ENCODE peak calls at places on chromosomes 6 and 20, in ten cellular contexts. T is hepatocyte, W is astrocyte, B is fibroblast of lung, H is SK-N-SH, J is neural progenitor cell, L is H9, R is IMR-90, A is GM23248, Z is mesenchymal stem cell. Q is an unnamed sample.

GRCh38 chr6:95601133-95601532 is 23.8 kb downstream of the MANEA start:
- DNase-seq in B (no peak), L (no peak), J (no peak), T (no peak), A (no peak), R (peak; percentile 81), H (peak; percentile 11), Z (peak; percentile 86), W (no peak), Q (no peak)

GRCh38 chr6:166667886-166668620 is 41.0 kb upstream of the RPS6KA2 start:
- DNase-seq in Z (no peak), A (peak; percentile 61), H (no peak), B (no peak), W (no peak), L (no peak), R (no peak), T (no peak), J (no peak), Q (no peak)

GRCh38 chr20:22805219-22805618 is 220.8 kb upstream of the FOXA2 start:
- DNase-seq in R (peak; percentile 74), Z (peak; percentile 88), J (no peak), L (peak; percentile 40), B (peak; percentile 84), T (peak; percentile 80), A (peak; percentile 78), W (peak; percentile 82), H (no peak), Q (peak; percentile 40)

GRCh38 chr6:148085651-148086321 is 256.9 kb upstream of the SASH1 start:
- DNase-seq in T (no peak), W (no peak), B (peak; percentile 2), L (no peak), H (no peak), Z (peak; percentile 9), R (peak; percentile 19), A (no peak), J (no peak), Q (no peak)

GRCh38 chr6:79635179-79635578 is 4.0 kb downstream of the SH3BGRL2 start:
- DNase-seq in R (peak; percentile 65), Z (no peak), L (no peak), J (no peak), A (peak; percentile 13), W (peak; percentile 65), T (no peak), H (no peak), B (peak; percentile 76), Q (peak; percentile 45)

GRCh38 chr6:37308084-37308817 is 45.5 kb upstream of the RNF8 start:
- DNase-seq in J (no peak), Z (peak; percentile 71), R (peak; percentile 76), B (peak; percentile 78), W (peak; percentile 73), L (no peak), T (peak; percentile 52), H (no peak), A (peak; percentile 55), Q (no peak)

GRCh38 chr20:47708953-47709833 is 76.1 kb downstream of the SULF2 start:
- DNase-seq in T (no peak), J (no peak), B (no peak), A (no peak), W (no peak), Z (no peak), L (no peak), R (no peak), H (peak; percentile 69), Q (no peak)

GRCh38 chr6:161064915-161065314 is 73.3 kb downstream of the MAP3K4 start:
- DNase-seq in Z (no peak), W (no peak), J (no peak), H (no peak), L (no peak), T (no peak), A (no peak), R (no peak), B (no peak), Q (no peak)

GRCh38 chr6:75751443-75751842 is 2.4 kb downstream of the MYO6 start:
- DNase-seq in Z (peak; percentile 91), J (no peak), W (no peak), B (peak; percentile 25), T (no peak), L (no peak), H (no peak), A (peak; percentile 28), R (peak; percentile 74), Q (no peak)

GRCh38 chr20:37315293-37316110 is 26.0 kb downstream of the MANBAL start:
- DNase-seq in B (peak; percentile 86), J (no peak), L (no peak), A (peak; percentile 81), Z (peak; percentile 91), R (peak; percentile 92), W (peak; percentile 84), T (no peak), H (peak; percentile 81), Q (no peak)

GRCh38 chr6:13362432-13362831 is 34.1 kb upstream of the TBC1D7 start:
- DNase-seq in L (no peak), W (peak; percentile 96), Z (peak; percentile 3), B (peak; percentile 96), A (no peak), H (no peak), R (peak; percentile 92), T (no peak), J (no peak), Q (no peak)

GRCh38 chr20:57400821-57401564 is 9.8 kb downstream of the RBM38 start:
- DNase-seq in J (no peak), Z (no peak), W (no peak), L (no peak), B (no peak), A (no peak), H (no peak), R (no peak), T (no peak), Q (no peak)

GRCh38 chr20:3889489-3890409 is 562 bp downstream of the PANK2 start:
- DNase-seq in A (peak; percentile 48), W (no peak), J (no peak), L (no peak), H (peak; percentile 81), B (peak; percentile 23), Z (peak; percentile 37), T (peak; percentile 46), R (no peak), Q (no peak)

GRCh38 chr20:20712474-20713243 is at the start of gene RALGAPA2:
- DNase-seq in T (peak; percentile 98), A (peak; percentile 99), H (peak; percentile 98), Z (peak; percentile 99), J (peak; percentile 99), B (peak; percentile 98), W (peak; percentile 98), L (peak; percentile 98), R (peak; percentile 98), Q (peak; percentile 81)

GRCh38 chr20:20710847-20711315 is 1.6 kb downstream of the RALGAPA2 start:
- DNase-seq in Z (no peak), H (no peak), J (no peak), L (no peak), A (no peak), B (no peak), R (no peak), T (peak; percentile 72), W (no peak), Q (no peak)

GRCh38 chr20:20713244-20713765 is 861 bp upstream of the RALGAPA2 start:
- DNase-seq in Z (no peak), B (no peak), L (no peak), H (peak; percentile 15), A (peak; percentile 7), W (no peak), T (no peak), J (no peak), R (no peak), Q (no peak)

GRCh38 chr20:20711413-20711812 is 1.0 kb downstream of the RALGAPA2 start:
- DNase-seq in T (peak; percentile 42), H (no peak), Z (no peak), L (no peak), R (no peak), A (no peak), J (no peak), W (no peak), B (no peak), Q (no peak)

GRCh38 chr20:20712004-20712473 is 405 bp downstream of the RALGAPA2 start:
- DNase-seq in B (no peak), L (no peak), H (no peak), J (peak; percentile 50), Z (no peak), A (peak; percentile 34), W (no peak), R (no peak), T (peak; percentile 57), Q (no peak)
- H2AFZ ChIP-seq in B (peak overlapping the region; percentile 67), L (no peak overlapping the region), H (peak overlapping the region; percentile 94), J (peak overlapping the region; percentile 93), Z (peak overlapping the region; percentile 98), A (peak overlapping the region; percentile 99), W (peak overlapping the region; percentile 98), R (peak overlapping the region; percentile 99), T (peak overlapping the region; percentile 83), Q (peak overlapping the region; percentile 87)

GRCh38 chr6:83593395-83593785 is 81.1 kb downstream of the PRSS35 start:
- DNase-seq in W (no peak), H (no peak), L (no peak), R (no peak), B (no peak), T (no peak), A (no peak), Z (no peak), J (no peak), Q (no peak)
- H2AFZ ChIP-seq in W (no peak overlapping the region), H (no peak overlapping the region), L (no peak overlapping the region), R (peak overlapping the region; percentile 23), B (no peak overlapping the region), T (no peak overlapping the region), A (no peak overlapping the region), Z (no peak overlapping the region), J (no peak overlapping the region), Q (no peak overlapping the region)

GRCh38 chr20:297925-298754 is 770 bp downstream of the ZCCHC3 start:
- DNase-seq in H (peak; percentile 65), R (peak; percentile 71), J (peak; percentile 57), B (peak; percentile 75), W (peak; percentile 59), A (peak; percentile 88), T (peak; percentile 64), L (no peak), Z (peak; percentile 66), Q (no peak)

GRCh38 chr20:300345-300744 is 3.0 kb downstream of the ZCCHC3 start:
- DNase-seq in R (no peak), A (peak; percentile 7), B (no peak), T (no peak), L (peak; percentile 50), J (no peak), W (no peak), Z (no peak), H (no peak), Q (no peak)

GRCh38 chr20:305745-306144 is 8.4 kb downstream of the ZCCHC3 start:
- DNase-seq in R (no peak), H (no peak), L (no peak), W (no peak), J (no peak), T (no peak), Z (no peak), A (no peak), B (no peak), Q (no peak)

GRCh38 chr20:298755-299391 is 1.5 kb downstream of the ZCCHC3 start:
- DNase-seq in A (peak; percentile 54), J (no peak), Z (peak; percentile 20), L (no peak), R (no peak), H (no peak), B (no peak), W (no peak), T (no peak), Q (no peak)

GRCh38 chr20:301886-302848 is 4.8 kb downstream of the ZCCHC3 start:
- DNase-seq in R (no peak), A (no peak), H (no peak), L (no peak), J (peak; percentile 67), W (no peak), Z (peak; percentile 31), B (no peak), T (no peak), Q (no peak)
- H2AFZ ChIP-seq in R (no peak overlapping the region), A (no peak overlapping the region), H (no peak overlapping the region), L (no peak overlapping the region), J (no peak overlapping the region), W (no peak overlapping the region), Z (no peak overlapping the region), B (no peak overlapping the region), T (no peak overlapping the region), Q (no peak overlapping the region)

GRCh38 chr20:49769125-49769581 is 43.5 kb upstream of the SLC9A8 start:
- DNase-seq in Z (no peak), B (no peak), L (no peak), W (no peak), A (no peak), R (no peak), J (no peak), T (no peak), H (no peak), Q (no peak)
- H2AFZ ChIP-seq in Z (no peak overlapping the region), B (no peak overlapping the region), L (no peak overlapping the region), W (no peak overlapping the region), A (no peak overlapping the region), R (no peak overlapping the region), J (no peak overlapping the region), T (no peak overlapping the region), H (no peak overlapping the region), Q (no peak overlapping the region)

Q was measured in keratinocyte.